ENCODE peak calls at places on chromosomes 7 and 10, in six cellular contexts. P is lower lobe of right lung; D is brain microvascular endothelial cell; V is foreskin fibroblast; T is heart left ventricle; L is CD4-positive, alpha-beta T cell. S is an unnamed sample.

GRCh38 chr7:8133955-8134733 is 127.8 kb downstream of the ICA1 start:
- DNase-seq in T (no peak), L (no peak), D (no peak), P (no peak), V (no peak), S (no peak)

GRCh38 chr7:93228302-93228701 is 2.0 kb upstream of the HEPACAM2 start:
- DNase-seq in T (no peak), D (peak), V (peak), P (no peak), L (no peak), S (no peak)

GRCh38 chr10:80855348-80855971 is 317.8 kb downstream of the SH2D4B start:
- DNase-seq in D (no peak), L (no peak), T (no peak), P (no peak), V (no peak), S (no peak)

GRCh38 chr10:30435068-30435422 is 1.1 kb downstream of the MAP3K8 start:
- DNase-seq in L (no peak), V (no peak), D (peak), P (no peak), T (peak), S (no peak)

GRCh38 chr10:48243487-48243886 is 31.0 kb downstream of the FRMPD2 start:
- DNase-seq in T (no peak), V (no peak), P (no peak), D (no peak), L (no peak), S (no peak)

GRCh38 chr7:67343566-67343965 is 346.9 kb downstream of the TYW1 start:
- DNase-seq in T (no peak), P (no peak), V (no peak), L (no peak), D (no peak), S (no peak)

GRCh38 chr10:132889091-132889490 is 53.3 kb downstream of the CFAP46 start:
- DNase-seq in D (no peak), V (no peak), P (no peak), T (no peak), L (no peak), S (peak)

GRCh38 chr10:7408003-7408493 is 2.8 kb downstream of the SFMBT2 start:
- DNase-seq in T (peak), V (peak), D (no peak), L (peak), P (peak), S (no peak)

GRCh38 chr10:60353519-60354258 is 36.0 kb downstream of the ANK3 start:
- DNase-seq in T (peak), P (no peak), V (peak), D (peak), L (no peak), S (no peak)

GRCh38 chr7:107384025-107384424 is 85.8 kb upstream of the GPR22 start:
- DNase-seq in L (no peak), V (no peak), T (no peak), D (no peak), P (no peak), S (no peak)

GRCh38 chr7:76358478-76359110 is at the start of gene YWHAG:
- DNase-seq in L (peak), D (peak), V (peak), T (peak), P (peak), S (no peak)

GRCh38 chr7:91512958-91513357 is 248.7 kb downstream of the FZD1 start:
- DNase-seq in L (no peak), V (peak), D (no peak), P (no peak), T (no peak), S (no peak)

DNA sequence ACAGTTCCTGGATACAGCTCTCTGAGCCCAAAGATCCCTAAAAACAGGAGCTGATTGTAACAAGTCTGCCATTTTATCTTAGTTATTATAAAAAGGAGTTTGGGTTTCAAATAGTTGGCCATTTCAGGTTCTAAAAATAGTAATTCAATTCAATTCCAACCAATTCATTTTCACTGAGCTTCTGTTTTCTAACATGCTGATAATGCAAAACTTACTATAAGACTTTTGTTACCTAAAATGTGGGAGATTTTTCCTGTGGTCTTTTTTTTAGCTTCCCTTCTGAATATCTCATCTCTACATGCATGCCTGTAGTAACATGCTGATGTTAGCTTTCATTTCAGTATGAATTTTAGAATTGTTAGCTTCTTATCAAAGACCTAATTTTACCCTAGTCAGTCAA is 13.4 kb downstream of the NRBF2 start:
- DNase-seq in V (no peak), P (no peak), T (no peak), L (no peak), D (no peak), S (no peak)
- TF ChIP-seq CTCF in V (no peak), P (no peak), T (no peak), L (no peak), D (no peak), S (no peak)

GRCh38 chr10:84049300-84050015 is 89.9 kb upstream of the GHITM start:
- DNase-seq in V (no peak), L (no peak), P (no peak), T (no peak), D (no peak), S (no peak)

GRCh38 chr10:84059526-84059925 is 79.8 kb upstream of the GHITM start:
- DNase-seq in T (no peak), P (no peak), L (no peak), V (no peak), D (no peak), S (no peak)

DNA sequence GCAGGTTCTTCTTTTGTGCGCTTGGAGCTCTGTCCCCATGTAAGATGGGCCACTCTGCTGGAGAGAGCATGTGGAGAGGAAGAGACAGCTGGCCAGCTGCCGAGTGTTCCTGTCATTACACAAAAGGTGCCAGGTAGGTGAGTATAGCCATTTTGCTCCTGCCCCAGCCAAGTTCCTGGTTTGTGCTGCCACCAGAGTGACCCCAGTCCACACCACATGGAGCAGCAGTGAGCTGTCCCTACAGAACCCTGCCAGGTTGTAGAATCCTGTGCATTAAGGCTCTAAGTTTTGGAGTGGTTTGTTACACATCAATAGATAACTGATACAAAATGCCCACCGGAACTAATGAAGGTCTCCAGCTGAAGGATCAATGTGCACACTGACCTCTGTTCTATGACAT is 84.6 kb upstream of the GHITM start:
- DNase-seq in P (no peak), L (no peak), V (no peak), D (no peak), T (no peak), S (no peak)
- TF ChIP-seq CTCF in P (no peak), L (no peak), V (no peak), D (no peak), T (no peak), S (no peak)

GRCh38 chr7:27587429-27587828 is 75.3 kb downstream of the HIBADH start:
- DNase-seq in P (no peak), D (no peak), L (no peak), T (no peak), V (no peak), S (no peak)

GRCh38 chr7:27585781-27586447 is 76.8 kb downstream of the HIBADH start:
- DNase-seq in V (no peak), L (no peak), P (no peak), T (no peak), D (no peak), S (no peak)

GRCh38 chr7:27581906-27582305 is 80.8 kb downstream of the HIBADH start:
- DNase-seq in L (no peak), P (no peak), V (no peak), T (no peak), D (no peak), S (no peak)

GRCh38 chr7:27590421-27590820 is 72.3 kb downstream of the HIBADH start:
- DNase-seq in V (no peak), D (no peak), P (no peak), T (no peak), L (no peak), S (no peak)

GRCh38 chr7:27586825-27587224 is 75.9 kb downstream of the HIBADH start:
- DNase-seq in T (no peak), D (no peak), L (no peak), P (no peak), V (no peak), S (no peak)
- TF ChIP-seq CTCF in T (no peak), D (no peak), L (no peak), P (no peak), V (no peak), S (no peak)

GRCh38 chr10:104767745-104768144 is 126.7 kb downstream of the SORCS3 start:
- DNase-seq in V (peak), D (no peak), L (no peak), P (no peak), T (no peak), S (no peak)
- TF ChIP-seq CTCF in V (no peak), D (no peak), L (no peak), P (no peak), T (no peak), S (no peak)

DNA sequence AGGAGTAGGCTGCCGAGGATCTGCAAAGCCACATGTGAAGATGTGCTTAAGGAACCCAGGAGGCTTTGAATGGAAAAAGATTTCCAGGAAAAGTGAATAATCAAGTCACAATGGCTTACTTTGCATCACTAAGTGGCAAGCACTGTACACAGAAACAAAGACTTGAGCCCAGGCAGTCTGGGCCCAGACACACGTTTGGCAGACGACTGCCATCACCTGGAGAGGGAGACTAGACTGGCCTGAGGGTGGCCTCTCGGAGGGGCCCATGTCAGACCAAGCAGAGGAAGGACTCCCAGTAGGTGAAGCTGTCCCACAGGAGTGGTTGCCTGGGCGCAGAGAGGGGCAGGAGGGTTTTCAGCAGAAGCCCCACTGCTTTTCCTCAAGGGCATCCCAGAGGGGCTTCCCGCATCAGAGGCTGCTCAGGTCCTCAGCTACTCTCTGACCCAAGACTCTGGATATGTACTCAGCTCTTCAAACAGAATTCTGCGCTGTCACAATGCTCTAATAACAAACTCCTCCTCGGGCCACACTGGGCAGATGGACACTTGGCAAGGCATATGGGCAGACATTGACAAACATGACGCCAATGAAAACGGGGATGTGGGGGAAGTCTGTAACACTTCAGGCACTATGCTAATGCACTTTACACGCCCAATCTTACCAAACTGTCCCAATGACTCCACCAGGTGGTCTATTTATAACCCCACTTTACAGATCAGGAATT is 27.9 kb upstream of the FRAT2 start:
- DNase-seq in P (no peak), D (no peak), V (no peak), L (no peak), T (no peak), S (no peak)
- TF ChIP-seq CTCF in P (no peak), D (no peak), V (no peak), L (no peak), T (no peak), S (no peak)

DNA sequence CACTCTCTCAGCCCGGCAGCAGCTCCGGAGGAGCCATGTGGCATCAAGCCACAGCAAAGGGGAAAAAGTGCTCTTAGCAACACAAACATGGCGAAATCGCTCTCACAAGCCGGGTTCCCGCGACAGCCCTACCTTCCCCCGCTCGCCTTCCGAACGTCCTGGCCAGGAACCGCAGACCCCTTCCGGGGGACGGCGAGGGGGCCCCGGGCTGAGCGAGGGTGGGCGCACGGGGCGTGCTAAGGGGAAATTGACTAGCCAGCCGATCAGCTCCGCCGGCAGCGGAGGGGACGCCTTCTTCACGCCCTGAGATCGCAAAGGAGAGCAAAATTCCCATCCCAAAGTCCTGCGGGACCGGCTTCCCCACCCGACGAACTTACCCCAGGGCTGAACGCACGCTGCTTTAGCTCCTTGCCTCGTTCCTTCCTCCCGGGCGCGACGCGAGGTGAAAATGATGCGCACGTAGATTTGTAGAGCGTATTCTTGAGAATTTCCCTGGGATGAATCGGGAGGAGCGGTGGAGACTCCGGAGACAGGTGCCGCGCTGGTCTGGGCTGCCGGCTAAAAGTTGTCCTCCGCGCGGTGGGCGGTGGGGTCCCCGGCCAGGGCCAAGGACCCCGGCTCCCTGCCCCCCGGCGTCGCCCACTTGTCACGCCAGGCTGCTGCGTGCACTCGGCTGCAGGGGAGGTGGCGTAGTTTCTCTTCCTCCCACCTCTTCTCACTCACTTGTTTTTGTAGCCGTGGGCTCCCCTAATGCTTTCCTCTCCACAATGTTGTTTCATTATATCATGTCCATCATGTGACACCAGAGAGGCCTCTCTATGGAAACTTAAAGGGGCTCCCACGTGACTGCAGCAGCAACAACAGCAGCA is 220.1 kb upstream of the MKLN1 start:
- DNase-seq in P (peak), V (peak), L (peak), T (peak), D (peak), S (peak)
- TF ChIP-seq CTCF in P (no peak), V (no peak), L (peak), T (peak), D (no peak), S (no peak)